ENCODE peak calls at places on chromosome 3, in four cellular contexts. G is IMR-90, E is H1, I is mesendoderm. D is an unnamed sample.

GRCh38 chr3:24060055-24060454 is 115.0 kb downstream of the NR1D2 start:
- DNase-seq in I (peak; percentile 61), G (peak; percentile 53), E (no peak), D (no peak)

GRCh38 chr3:2595486-2595885 is 496.8 kb downstream of the CNTN4 start:
- DNase-seq in I (peak; percentile 35), G (no peak), E (peak; percentile 45), D (peak; percentile 34)

GRCh38 chr3:150469031-150469930 is 61.2 kb downstream of the TSC22D2 start:
- DNase-seq in E (no peak), G (peak; percentile 98), I (peak; percentile 95), D (peak; percentile 31)

GRCh38 chr3:136109499-136109898 is 86.6 kb downstream of the MSL2 start:
- DNase-seq in G (no peak), E (no peak), I (no peak), D (no peak)

GRCh38 chr3:119781330-119782198 is at the start of gene NR1I2:
- DNase-seq in G (no peak), E (no peak), I (no peak), D (no peak)

GRCh38 chr3:194447161-194447560 is 39.6 kb downstream of the ATP13A3 start:
- DNase-seq in I (no peak), E (no peak), G (no peak), D (no peak)

GRCh38 chr3:65924762-65925161 is 114.0 kb downstream of the MAGI1 start:
- DNase-seq in E (no peak), I (no peak), G (no peak), D (no peak)

GRCh38 chr3:150515210-150515609 is 31.1 kb downstream of the SERP1 start:
- DNase-seq in G (no peak), I (no peak), E (no peak), D (no peak)

GRCh38 chr3:76044601-76045600 is 259.6 kb upstream of the ZNF717 start:
- DNase-seq in I (peak; percentile 60), G (peak; percentile 44), E (peak; percentile 74), D (no peak)

GRCh38 chr3:58965870-58966269 is 84.0 kb downstream of the CFAP20DC start:
- DNase-seq in E (no peak), I (no peak), G (peak; percentile 71), D (no peak)

GRCh38 chr3:16373270-16373785 is 108.3 kb downstream of the OXNAD1 start:
- DNase-seq in G (no peak), E (no peak), I (no peak), D (no peak)

GRCh38 chr3:184387174-184387714 is 7.4 kb downstream of the CHRD start:
- DNase-seq in G (no peak), I (no peak), E (no peak), D (no peak)

GRCh38 chr3:174325834-174326705 is 533.1 kb upstream of the NAALADL2 start:
- DNase-seq in E (no peak), I (no peak), G (peak; percentile 63), D (no peak)

GRCh38 chr3:71972031-71972430 is 187.1 kb upstream of the PROK2 start:
- DNase-seq in I (no peak), G (no peak), E (no peak), D (no peak)

GRCh38 chr3:38556640-38557358 is 60.7 kb downstream of the EXOG start:
- DNase-seq in G (no peak), E (no peak), I (no peak), D (peak; percentile 4)

GRCh38 chr3:16402451-16402850 is 111.0 kb downstream of the RFTN1 start:
- DNase-seq in G (peak; percentile 76), I (no peak), E (no peak), D (no peak)

GRCh38 chr3:49120096-49120437 is 556 bp downstream of the USP19 start:
- DNase-seq in G (peak; percentile 6), I (peak; percentile 12), E (no peak), D (no peak)

GRCh38 chr3:139654637-139655365 is 23.0 kb downstream of the NMNAT3 start:
- DNase-seq in I (no peak), E (no peak), G (no peak), D (no peak)

GRCh38 chr3:33100229-33100628 is 3.3 kb upstream of the GLB1 start:
- DNase-seq in E (no peak), G (no peak), I (no peak), D (no peak)

GRCh38 chr3:17742092-17742836 is at the start of gene TBC1D5:
- DNase-seq in G (peak; percentile 50), I (peak; percentile 99), E (peak; percentile 89), D (peak; percentile 87)

GRCh38 chr3:146501752-146502151 is 32.4 kb upstream of the PLSCR2 start:
- DNase-seq in G (no peak), E (no peak), I (no peak), D (no peak)

GRCh38 chr3:141414141-141414689 is 45.9 kb downstream of the ZBTB38 start:
- DNase-seq in I (no peak), G (no peak), E (no peak), D (no peak)

GRCh38 chr3:42526616-42527367 is 24.3 kb downstream of the VIPR1 start:
- DNase-seq in G (no peak), I (no peak), E (no peak), D (no peak)

DNA sequence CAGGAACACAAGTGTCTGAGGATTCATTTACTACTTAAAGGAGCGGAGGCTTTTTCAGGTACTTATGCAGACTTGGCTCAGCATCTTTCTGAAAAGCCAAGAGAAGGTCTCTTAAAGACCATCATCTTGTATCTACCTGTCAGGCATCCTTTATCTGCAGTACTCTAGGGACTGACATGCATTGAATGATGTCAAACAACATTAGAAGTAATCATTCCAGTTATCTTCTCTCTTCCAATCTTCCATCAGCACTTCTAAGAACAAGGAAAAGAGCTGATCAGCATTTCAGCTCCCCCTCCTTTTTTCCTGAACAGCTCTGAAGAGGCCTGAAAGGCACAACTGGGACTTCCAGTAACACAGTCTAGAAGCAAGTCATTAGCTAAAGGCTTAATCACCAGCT is 214.8 kb downstream of the KCNH8 start:
- DNase-seq in I (no peak), G (no peak), E (no peak), D (no peak)
- H3K4me2 ChIP-seq in I (no peak overlapping the region), G (no peak overlapping the region), E (no peak overlapping the region), D (no peak overlapping the region)

DNA sequence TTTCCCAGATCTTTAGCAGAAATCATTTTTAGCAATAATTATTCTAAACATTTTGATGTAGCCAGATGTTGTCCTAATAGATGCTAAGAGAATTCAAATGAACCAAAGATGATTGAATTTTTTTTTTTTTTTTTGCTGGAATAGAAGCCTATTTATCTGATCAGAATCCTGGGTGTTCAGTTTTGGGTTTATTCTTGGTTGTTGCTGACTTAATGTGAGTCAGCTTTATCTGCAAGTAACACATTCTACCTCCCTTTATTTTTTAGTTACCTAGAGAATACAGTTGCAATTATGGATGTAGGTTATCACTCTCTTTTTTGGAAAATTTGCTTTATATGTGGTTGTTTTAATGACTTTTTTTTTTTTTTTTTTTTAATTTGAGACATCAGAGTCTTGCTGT is 6.4 kb downstream of the CEP97 start:
- DNase-seq in I (no peak), E (no peak), G (no peak), D (no peak)
- H4K5ac ChIP-seq in I (no peak overlapping the region), E (no peak overlapping the region), G (no peak overlapping the region), D (no peak overlapping the region)

GRCh38 chr3:175479800-175480199 is 620.7 kb downstream of the NAALADL2 start:
- DNase-seq in E (no peak), G (no peak), I (no peak), D (no peak)
- H3K4me2 ChIP-seq in E (no peak overlapping the region), G (no peak overlapping the region), I (no peak overlapping the region), D (no peak overlapping the region)

GRCh38 chr3:121619691-121620090 is 26.5 kb downstream of the FBXO40 start:
- DNase-seq in E (no peak), I (no peak), G (no peak), D (no peak)
- H4K5ac ChIP-seq in E (no peak overlapping the region), I (no peak overlapping the region), G (no peak overlapping the region), D (no peak overlapping the region)

GRCh38 chr3:79085166-79085565 is 682.6 kb downstream of the ROBO1 start:
- DNase-seq in I (no peak), G (peak; percentile 53), E (no peak), D (no peak)

GRCh38 chr3:79081285-79081684 is 686.5 kb downstream of the ROBO1 start:
- DNase-seq in E (no peak), G (no peak), I (no peak), D (no peak)

DNA sequence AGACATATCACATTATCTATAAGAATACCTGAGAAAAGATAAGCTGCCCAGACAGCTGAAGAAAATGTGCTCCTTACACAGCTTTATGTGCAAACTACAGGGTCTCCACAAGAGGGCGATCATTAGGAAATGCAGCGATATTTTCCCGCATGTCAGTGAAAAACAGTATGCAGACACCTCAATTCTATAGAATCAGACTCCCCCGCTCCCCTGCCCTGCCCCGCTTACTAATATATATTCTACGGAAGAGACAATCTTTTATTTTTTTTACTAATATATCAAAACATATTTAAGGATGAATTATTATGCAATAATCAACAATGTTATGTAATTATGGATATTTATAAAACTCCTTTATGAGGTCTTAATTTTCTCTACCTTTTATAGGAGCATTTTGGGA is 681.3 kb downstream of the ROBO1 start:
- DNase-seq in G (peak; percentile 63), I (peak; percentile 78), E (peak; percentile 63), D (peak; percentile 43)
- H3K4me2 ChIP-seq in G (no peak overlapping the region), I (no peak overlapping the region), E (no peak overlapping the region), D (no peak overlapping the region)

DNA sequence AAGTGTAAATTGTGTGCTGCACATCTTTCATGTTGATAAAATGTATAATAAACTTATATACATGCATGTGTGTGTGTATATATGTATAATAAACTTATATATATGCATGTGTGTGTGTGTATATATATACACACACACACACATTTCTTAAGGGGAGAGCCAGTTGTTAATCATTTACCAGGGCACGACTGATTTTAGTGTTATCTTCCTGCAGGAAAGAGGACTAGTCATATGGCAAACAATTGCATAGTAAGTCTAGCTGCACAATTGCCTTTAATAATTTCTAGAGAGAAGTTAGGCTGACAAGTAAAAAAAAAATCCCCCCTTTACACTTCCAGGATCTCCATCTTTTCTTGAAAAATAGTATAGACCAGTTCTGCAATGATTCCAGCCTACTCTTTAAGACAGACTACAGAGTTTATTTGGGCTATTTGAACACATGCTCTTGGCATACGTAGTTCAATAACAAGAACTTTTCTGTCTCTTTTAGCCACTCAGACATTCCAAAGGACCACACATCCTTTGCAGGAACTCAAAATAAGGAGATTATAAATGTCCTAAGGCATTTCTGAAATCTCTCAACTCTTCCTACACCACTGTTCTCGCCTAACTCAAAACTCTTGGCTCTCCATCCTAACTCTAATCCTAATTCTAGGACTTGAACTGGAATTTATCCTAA is 163.6 kb upstream of the SETMAR start:
- DNase-seq in E (no peak), G (no peak), I (no peak), D (no peak)
- H4K5ac ChIP-seq in E (no peak overlapping the region), G (no peak overlapping the region), I (no peak overlapping the region), D (no peak overlapping the region)

DNA sequence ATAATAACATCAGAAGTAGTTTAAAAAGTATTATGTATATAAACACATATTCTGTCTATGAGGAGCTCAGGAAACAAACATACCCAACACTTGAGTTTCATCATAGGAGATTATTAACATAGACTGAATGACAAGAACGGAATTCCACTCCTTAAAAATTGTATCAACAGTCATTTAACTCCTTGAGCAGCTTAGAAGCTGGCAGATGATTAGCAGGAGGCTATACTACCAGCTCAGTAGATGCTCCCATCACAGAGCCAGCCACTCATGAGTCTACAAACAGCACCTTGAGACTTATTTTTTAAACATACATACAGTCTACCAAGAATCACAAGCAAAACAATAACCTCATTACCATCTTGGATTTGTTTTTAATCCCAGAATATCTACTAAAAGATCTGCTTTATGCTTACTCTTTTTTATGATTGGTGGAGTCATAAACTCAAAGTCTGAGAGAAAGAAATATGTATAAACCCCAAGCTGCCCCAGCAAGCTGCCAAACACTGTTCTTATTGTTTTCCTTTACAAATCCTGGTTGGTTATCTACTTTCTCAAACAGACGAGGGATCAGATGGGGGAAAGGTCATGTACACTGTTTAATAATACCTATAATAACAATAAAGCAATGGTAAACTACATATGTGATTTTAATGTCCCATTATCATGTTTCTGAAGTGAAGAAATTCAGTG is 59.5 kb downstream of the CBLB start:
- DNase-seq in I (no peak), E (no peak), G (no peak), D (no peak)
- H3K4me2 ChIP-seq in I (no peak overlapping the region), E (no peak overlapping the region), G (no peak overlapping the region), D (no peak overlapping the region)

D was measured in H9.